ENCODE peak calls at places on chromosome 1, in eight cellular contexts. F is heart left ventricle; K is psoas muscle; N is mucosa of descending colon; A is CD8-positive, alpha-beta T cell; T is pancreas; D is hepatocyte; C is right lobe of liver. E is an unnamed sample.

GRCh38 chr1:47631596-47631995 is 193.8 kb downstream of the FOXD2 start:
- DNase-seq in T (no peak), D (no peak), N (no peak), F (no peak), C (no peak), K (no peak), A (no peak), E (no peak)

GRCh38 chr1:221078260-221078965 is 199.2 kb downstream of the HLX start:
- DNase-seq in T (no peak), A (no peak), N (no peak), C (no peak), K (no peak), F (no peak), D (no peak), E (no peak)

GRCh38 chr1:150575518-150576366 is 3.7 kb downstream of the MCL1 start:
- DNase-seq in N (no peak), F (no peak), D (peak), T (no peak), C (no peak), K (no peak), A (no peak), E (no peak)

GRCh38 chr1:26690576-26691031 is 5.2 kb upstream of the ARID1A start:
- DNase-seq in D (peak), K (no peak), C (no peak), N (no peak), F (no peak), A (no peak), T (no peak), E (no peak)

GRCh38 chr1:234978397-234979291 is 150.0 kb downstream of the TOMM20 start:
- DNase-seq in F (peak), K (peak), C (peak), T (no peak), D (peak), A (no peak), N (peak), E (no peak)

GRCh38 chr1:225655509-225656258 is 2.8 kb upstream of the ENAH start:
- DNase-seq in N (peak), T (peak), A (no peak), D (peak), C (no peak), F (peak), K (peak), E (peak)

GRCh38 chr1:117117697-117118096 is 3.9 kb downstream of the TRIM45 start:
- DNase-seq in K (no peak), D (no peak), C (no peak), A (no peak), F (no peak), T (no peak), N (no peak), E (no peak)

GRCh38 chr1:168279253-168279652 is 1.4 kb upstream of the TBX19 start:
- DNase-seq in F (no peak), T (no peak), C (no peak), N (no peak), D (no peak), K (no peak), A (no peak), E (no peak)

GRCh38 chr1:71796044-71796443 is 486.3 kb downstream of the NEGR1 start:
- DNase-seq in T (no peak), N (no peak), A (no peak), K (no peak), F (no peak), C (no peak), D (peak), E (no peak)

GRCh38 chr1:6016191-6016865 is 24.1 kb upstream of the NPHP4 start:
- DNase-seq in A (no peak), K (no peak), D (no peak), T (no peak), N (no peak), C (peak), F (no peak), E (no peak)

GRCh38 chr1:203340112-203340804 is 10.7 kb downstream of the FMOD start:
- DNase-seq in K (peak), N (peak), T (peak), C (peak), A (peak), F (peak), D (peak), E (peak)

GRCh38 chr1:63798284-63798683 is 24.5 kb downstream of the ROR1 start:
- DNase-seq in D (no peak), K (no peak), C (no peak), F (no peak), T (no peak), N (no peak), A (no peak), E (no peak)

GRCh38 chr1:41175546-41175945 is 66.6 kb downstream of the SCMH1 start:
- DNase-seq in D (no peak), C (no peak), A (no peak), F (no peak), N (no peak), K (no peak), T (no peak), E (no peak)

GRCh38 chr1:212596798-212597197 is 11.8 kb upstream of the ATF3 start:
- DNase-seq in D (no peak), K (no peak), T (no peak), A (no peak), C (no peak), F (no peak), N (no peak), E (no peak)

GRCh38 chr1:52119722-52120121 is 22.2 kb upstream of the ZFYVE9 start:
- DNase-seq in F (no peak), T (no peak), K (no peak), D (no peak), C (no peak), N (no peak), A (no peak), E (no peak)

GRCh38 chr1:45643978-45644377 is 20.1 kb upstream of the CCDC17 start:
- DNase-seq in D (peak), A (no peak), N (peak), K (no peak), C (no peak), T (no peak), F (no peak), E (no peak)

GRCh38 chr1:234600418-234601216 is 9.4 kb downstream of the IRF2BP2 start:
- DNase-seq in K (no peak), D (peak), C (no peak), N (peak), F (peak), A (no peak), T (peak), E (no peak)

GRCh38 chr1:231487019-231487418 is 41.5 kb upstream of the TSNAX start:
- DNase-seq in C (no peak), A (no peak), N (no peak), T (no peak), D (peak), F (no peak), K (no peak), E (peak)

GRCh38 chr1:15224259-15224869 is 22.7 kb upstream of the FHAD1 start:
- DNase-seq in D (no peak), N (no peak), C (no peak), K (no peak), T (no peak), F (no peak), A (no peak), E (no peak)

GRCh38 chr1:38589036-38589435 is 270.5 kb downstream of the RRAGC start:
- DNase-seq in D (no peak), C (no peak), F (peak), T (peak), N (peak), K (peak), A (no peak), E (no peak)

GRCh38 chr1:30111431-30111830 is 612.0 kb downstream of the MATN1 start:
- DNase-seq in T (peak), F (no peak), N (peak), C (no peak), A (no peak), K (no peak), D (peak), E (no peak)

GRCh38 chr1:224623310-224623714 is 7.2 kb downstream of the CNIH3 start:
- DNase-seq in T (no peak), F (no peak), C (no peak), D (no peak), A (no peak), K (no peak), N (no peak), E (no peak)

GRCh38 chr1:65260851-65261473 is 48.4 kb upstream of the DNAJC6 start:
- DNase-seq in N (no peak), T (no peak), A (no peak), C (no peak), K (no peak), F (no peak), D (peak), E (peak)

GRCh38 chr1:217311766-217312165 is 319.1 kb downstream of the GPATCH2 start:
- DNase-seq in A (no peak), C (no peak), N (no peak), K (no peak), T (no peak), F (no peak), D (no peak), E (no peak)
- TF ChIP-seq CTCF in A (no peak), C (no peak), N (no peak), K (no peak), T (no peak), F (no peak), D (no peak), E (peak)

GRCh38 chr1:156421939-156422601 is 53.1 kb downstream of the RHBG start:
- DNase-seq in D (no peak), T (no peak), A (no peak), K (no peak), F (no peak), C (no peak), N (no peak), E (no peak)

GRCh38 chr1:156422602-156423091 is 53.6 kb downstream of the RHBG start:
- DNase-seq in F (no peak), D (no peak), N (no peak), A (no peak), T (no peak), C (no peak), K (no peak), E (no peak)

GRCh38 chr1:156419863-156420208 is 50.8 kb downstream of the RHBG start:
- DNase-seq in D (no peak), T (no peak), A (peak), C (no peak), N (no peak), K (no peak), F (no peak), E (no peak)

GRCh38 chr1:156420209-156421061 is 51.4 kb downstream of the RHBG start:
- DNase-seq in F (no peak), D (no peak), N (no peak), K (no peak), T (no peak), A (no peak), C (no peak), E (no peak)

GRCh38 chr1:156421062-156421938 is 52.3 kb downstream of the RHBG start:
- DNase-seq in K (peak), D (peak), C (peak), N (peak), T (peak), F (peak), A (peak), E (peak)
- H3K4me3 ChIP-seq in K (peak), D (peak), C (no peak), N (no peak), T (peak), F (peak), A (peak), E (no peak)

DNA sequence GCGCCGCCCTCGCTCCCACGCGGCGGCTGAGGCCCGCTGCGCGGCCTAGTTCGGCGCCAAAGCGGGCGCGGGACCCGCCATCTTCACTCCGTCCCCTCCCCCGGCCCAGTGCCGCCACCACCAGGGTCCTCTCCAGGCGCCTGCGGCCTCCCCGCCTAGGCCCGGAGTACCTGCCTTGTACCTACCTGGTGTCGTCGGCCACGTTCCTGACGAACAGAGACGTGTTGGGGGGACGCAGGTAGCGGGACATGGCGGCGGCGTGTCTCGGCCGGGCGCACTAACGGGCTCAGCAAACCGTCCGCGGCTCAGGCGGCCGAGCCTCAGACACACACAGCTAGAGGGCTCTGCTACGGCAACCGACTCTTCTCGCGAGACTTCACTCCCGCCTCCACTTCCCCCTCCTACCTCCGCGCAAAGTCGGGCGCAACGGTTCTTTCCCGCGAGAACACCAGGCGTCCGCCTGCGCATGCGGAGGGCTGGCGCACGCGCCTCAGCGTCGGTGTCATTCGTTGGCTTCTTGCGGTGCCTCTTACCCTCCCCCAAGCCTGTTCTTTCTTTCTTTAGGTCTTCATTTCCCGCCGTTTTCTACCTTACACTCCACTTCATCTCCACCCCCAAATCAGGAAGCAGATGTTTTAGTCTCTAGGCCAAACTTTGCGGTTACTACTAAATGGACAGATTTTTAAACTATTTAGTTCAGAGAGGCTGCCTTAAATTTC is at the start of gene SRSF10:
- DNase-seq in T (peak), A (peak), C (peak), K (peak), D (peak), N (peak), F (peak), E (peak)
- TF ChIP-seq CTCF in T (no peak), A (peak), C (peak), K (peak), D (peak), N (no peak), F (peak), E (peak)

GRCh38 chr1:22711071-22711470 is 432 bp downstream of the EPHB2 start:
- DNase-seq in T (no peak), D (peak), C (no peak), N (no peak), A (no peak), K (no peak), F (no peak), E (no peak)
- H3K4me3 ChIP-seq in T (peak), D (peak), C (peak), N (peak), A (no peak), K (peak), F (peak), E (peak)

DNA sequence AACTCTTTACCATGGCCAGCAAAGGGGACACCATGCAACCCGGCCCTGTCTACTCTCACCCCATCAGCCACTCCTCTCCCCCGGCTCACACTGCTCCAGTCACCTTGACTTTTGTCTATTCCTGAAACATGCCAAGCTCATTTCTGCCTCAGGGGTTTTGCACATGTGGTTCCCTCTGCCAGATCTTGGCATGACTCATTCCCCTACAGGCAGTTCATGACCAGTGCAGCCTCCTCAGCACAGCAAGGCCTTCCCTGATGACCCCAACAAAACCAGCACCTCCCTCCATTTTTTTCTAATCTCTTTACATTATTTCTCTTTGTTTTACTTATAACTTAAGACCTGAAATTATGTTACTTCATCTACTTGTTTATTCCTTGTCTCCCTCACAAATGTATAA is 58.6 kb upstream of the GJB5 start:
- DNase-seq in C (no peak), D (no peak), A (no peak), F (no peak), K (no peak), T (no peak), N (no peak), E (peak)
- TF ChIP-seq CTCF in C (no peak), D (no peak), A (no peak), F (no peak), K (no peak), T (no peak), N (no peak), E (peak)

GRCh38 chr1:1358433-1359201 is at the start of gene MXRA8:
- DNase-seq in K (peak), A (no peak), T (no peak), F (peak), N (peak), C (no peak), D (peak), E (no peak)

GRCh38 chr1:1355376-1355775 is 3.0 kb downstream of the MXRA8 start:
- DNase-seq in T (peak), A (no peak), D (peak), N (no peak), C (no peak), F (peak), K (peak), E (no peak)

GRCh38 chr1:1356166-1356795 is 2.1 kb downstream of the MXRA8 start:
- DNase-seq in K (peak), T (peak), D (no peak), F (peak), N (no peak), A (no peak), C (no peak), E (no peak)

GRCh38 chr1:1357871-1358432 is 403 bp downstream of the MXRA8 start:
- DNase-seq in C (no peak), A (no peak), T (no peak), F (peak), N (peak), D (peak), K (no peak), E (no peak)

DNA sequence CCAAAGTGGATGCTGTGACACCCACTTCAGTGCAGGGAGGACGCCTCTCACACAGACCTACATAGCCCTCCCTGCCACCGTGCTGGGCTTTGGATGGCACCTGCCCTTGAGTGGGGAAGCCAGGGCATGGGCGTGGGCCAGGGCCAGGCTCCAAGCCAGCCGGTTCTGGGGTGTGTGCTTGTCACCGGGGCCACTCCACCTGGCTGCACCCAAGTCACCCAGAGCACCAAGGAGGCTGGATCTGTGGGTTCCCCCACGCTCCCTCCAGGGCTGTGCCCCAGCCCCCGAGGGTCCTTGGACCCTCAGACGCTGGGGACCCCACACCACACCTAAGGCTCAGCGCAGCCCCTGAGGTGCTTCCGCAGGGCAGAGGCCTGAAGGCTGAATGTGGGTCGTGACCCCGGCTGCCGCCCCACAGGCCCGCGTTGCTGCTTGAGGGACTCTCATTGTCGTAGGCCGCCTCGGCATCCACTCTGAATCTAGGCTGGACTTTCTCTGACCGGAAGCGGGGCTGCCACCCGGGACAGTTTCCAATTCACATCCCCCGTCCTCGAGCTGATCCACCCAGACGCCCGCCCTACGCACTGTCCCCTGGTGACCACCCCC is 1.5 kb downstream of the MXRA8 start:
- DNase-seq in K (no peak), F (peak), N (no peak), T (no peak), D (no peak), C (no peak), A (no peak), E (no peak)
- H3K4me3 ChIP-seq in K (peak), F (peak), N (no peak), T (no peak), D (peak), C (no peak), A (no peak), E (peak)

DNA sequence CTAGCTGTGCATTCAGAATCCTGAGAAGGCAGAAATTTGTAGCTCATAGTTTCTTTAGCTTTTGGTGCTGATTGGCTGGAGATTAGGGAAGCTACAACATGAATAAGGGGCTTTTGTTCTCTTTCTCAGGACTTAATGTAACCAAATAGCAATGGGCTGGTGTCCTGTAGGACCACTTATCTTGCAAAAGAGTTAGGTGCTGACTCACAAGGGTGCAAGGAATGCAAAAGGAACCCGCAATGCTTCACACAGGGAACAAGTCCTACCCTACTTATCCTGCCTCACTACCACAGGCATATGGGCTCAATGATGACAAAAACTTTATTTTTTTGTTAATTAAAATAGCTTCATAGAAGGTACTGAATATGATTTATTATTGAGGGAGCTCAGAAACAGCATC is 541.5 kb downstream of the AMY1C start:
- DNase-seq in A (no peak), D (no peak), F (no peak), N (no peak), T (no peak), K (no peak), C (no peak), E (no peak)
- TF ChIP-seq CTCF in A (no peak), D (no peak), F (no peak), N (no peak), T (no peak), K (no peak), C (no peak), E (no peak)

DNA sequence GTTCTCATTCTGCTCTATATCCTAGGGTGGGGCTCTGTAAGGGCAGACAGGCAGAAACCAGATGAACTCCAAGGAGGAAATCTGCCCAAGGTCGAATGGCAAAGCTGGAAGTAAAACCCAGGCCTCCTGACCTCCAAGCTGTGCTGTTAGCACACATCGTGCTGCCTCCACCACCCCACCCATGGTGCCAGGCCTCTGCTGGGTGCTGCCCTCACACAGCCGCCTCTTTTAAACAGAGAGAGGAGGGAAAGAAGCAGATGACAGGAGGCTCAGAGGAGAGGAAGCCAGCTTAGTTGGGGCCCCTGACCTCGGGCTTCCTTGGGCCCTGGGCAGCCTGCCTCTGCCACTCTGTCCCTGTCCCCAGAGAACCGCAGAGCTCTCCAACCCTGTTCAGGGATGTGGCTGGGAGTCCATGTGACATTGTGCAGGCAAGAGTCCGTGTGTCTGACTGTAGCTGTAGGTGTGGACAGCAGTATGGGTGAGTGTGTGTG is 1.1 kb downstream of the SYNC start:
- DNase-seq in F (peak), D (no peak), N (peak), T (no peak), C (peak), K (peak), A (no peak), E (no peak)
- H3K4me3 ChIP-seq in F (peak), D (no peak), N (no peak), T (no peak), C (no peak), K (peak), A (no peak), E (peak)